ENCODE peak calls at places on chromosomes 12 and 14, in ten cellular contexts. U, B, M, I, Z, L, O, J, Q and R are unnamed samples.

GRCh38 chr14:93317836-93318807 is 14.7 kb downstream of the BTBD7 start:
- DNase-seq in U (no peak), J (no peak), Q (peak), B (no peak), I (peak), Z (no peak), L (no peak), M (peak), O (no peak), R (peak)

GRCh38 chr12:34033628-34034296 is 11.5 kb downstream of the ALG10 start:
- DNase-seq in B (no peak), L (no peak), Z (no peak), J (no peak), Q (peak), O (no peak), U (peak), M (peak), I (peak), R (peak)

GRCh38 chr12:17875230-17875629 is 214.8 kb downstream of the RERGL start:
- DNase-seq in B (no peak), J (no peak), I (no peak), Z (no peak), O (no peak), M (no peak), U (no peak), Q (no peak), L (no peak), R (no peak)

GRCh38 chr12:50221228-50222008 is 54.2 kb upstream of the CERS5 start:
- DNase-seq in L (no peak), U (peak), O (no peak), J (no peak), Z (peak), M (peak), B (no peak), I (peak), Q (peak), R (no peak)

GRCh38 chr14:102544745-102545460 is 35.3 kb upstream of the ANKRD9 start:
- DNase-seq in Z (no peak), L (no peak), O (no peak), M (no peak), J (no peak), B (no peak), I (no peak), U (peak), Q (peak), R (peak)

GRCh38 chr12:91877022-91877421 is 268.6 kb downstream of the BTG1 start:
- DNase-seq in Q (peak), Z (peak), L (peak), B (no peak), U (no peak), I (peak), J (no peak), M (peak), O (no peak), R (peak)

GRCh38 chr12:6841139-6841515 is 402 bp downstream of the GNB3 start:
- DNase-seq in L (no peak), M (no peak), U (no peak), I (no peak), B (no peak), O (no peak), Q (no peak), Z (no peak), J (no peak), R (no peak)

GRCh38 chr14:88986146-88986841 is 161.8 kb downstream of the TTC8 start:
- DNase-seq in B (no peak), I (no peak), M (peak), U (no peak), Q (peak), J (no peak), Z (no peak), L (peak), O (no peak), R (no peak)

GRCh38 chr12:51482808-51483532 is 58.3 kb downstream of the SLC4A8 start:
- DNase-seq in Q (no peak), O (no peak), M (no peak), J (no peak), B (no peak), I (peak), Z (no peak), U (no peak), L (no peak), R (peak)

GRCh38 chr12:65670775-65671174 is 153.5 kb upstream of the HMGA2 start:
- DNase-seq in J (no peak), O (no peak), Z (no peak), I (no peak), M (no peak), L (no peak), B (no peak), U (no peak), Q (peak), R (no peak)

GRCh38 chr12:132205271-132206092 is 61.2 kb downstream of the NOC4L start:
- DNase-seq in B (no peak), J (no peak), Q (peak), Z (no peak), I (no peak), L (no peak), M (no peak), U (no peak), O (no peak), R (no peak)

GRCh38 chr14:99395904-99396530 is 84.6 kb downstream of the SETD3 start:
- DNase-seq in B (no peak), L (no peak), I (no peak), Z (no peak), U (no peak), Q (peak), O (no peak), M (peak), J (no peak), R (no peak)

GRCh38 chr14:101581806-101582205 is 20.5 kb downstream of the DIO3 start:
- DNase-seq in Q (no peak), L (no peak), J (no peak), I (no peak), B (no peak), M (no peak), Z (no peak), O (peak), U (no peak), R (no peak)

GRCh38 chr14:93035917-93036651 is 79.6 kb downstream of the ITPK1 start:
- DNase-seq in J (no peak), Z (peak), B (no peak), M (peak), L (peak), O (no peak), Q (peak), U (no peak), I (no peak), R (no peak)

GRCh38 chr14:91281346-91281745 is 36.8 kb upstream of the GPR68 start:
- DNase-seq in L (no peak), B (no peak), I (no peak), O (peak), Q (peak), Z (no peak), J (no peak), M (no peak), U (no peak), R (no peak)

GRCh38 chr12:111546758-111547383 is 52.2 kb downstream of the ATXN2 start:
- DNase-seq in L (no peak), B (no peak), Z (no peak), J (no peak), U (no peak), M (no peak), Q (peak), O (no peak), I (no peak), R (no peak)

GRCh38 chr12:12010277-12011031 is 60.3 kb upstream of the BCL2L14 start:
- DNase-seq in Q (peak), I (no peak), L (peak), M (peak), Z (no peak), O (no peak), U (no peak), J (peak), B (no peak), R (no peak)

GRCh38 chr14:100873083-100873482 is 30.4 kb downstream of the RTL1 start:
- DNase-seq in Z (no peak), J (no peak), M (no peak), I (no peak), B (peak), Q (peak), L (no peak), U (no peak), O (peak), R (no peak)

GRCh38 chr14:99347561-99347960 is 75.6 kb upstream of the BCL11B start:
- DNase-seq in B (no peak), Q (no peak), O (peak), Z (no peak), M (no peak), U (no peak), I (no peak), L (no peak), J (no peak), R (no peak)

GRCh38 chr12:75444444-75445136 is 36.0 kb upstream of the GLIPR1 start:
- DNase-seq in O (no peak), M (peak), Q (peak), Z (no peak), B (no peak), I (no peak), J (no peak), L (no peak), U (no peak), R (no peak)
- H3K4me3 ChIP-seq in O (no peak), M (no peak), Q (peak), Z (no peak), B (no peak), I (no peak), J (no peak), L (no peak), U (no peak), R (no peak)

DNA sequence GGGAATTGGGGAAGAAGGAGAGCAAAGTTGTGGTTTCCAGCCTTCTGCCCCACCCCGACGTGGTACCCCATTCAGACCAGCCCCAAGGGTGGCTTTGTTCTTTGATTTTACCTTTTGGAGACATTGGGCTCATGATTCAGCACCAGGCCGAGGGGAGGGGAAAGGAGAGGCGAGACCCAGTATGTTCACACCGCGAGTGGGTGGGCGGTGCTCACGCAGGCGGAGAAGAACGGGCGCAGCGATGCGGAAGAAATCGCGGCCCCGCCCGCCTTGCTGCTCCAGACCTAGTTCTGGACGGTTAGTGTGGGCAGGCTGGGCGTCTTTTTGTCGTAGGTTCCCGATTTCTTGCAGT is 960 bp downstream of the ATL1 start:
- DNase-seq in Z (peak), U (peak), J (peak), Q (peak), M (peak), O (peak), I (peak), B (peak), L (peak), R (peak)
- H3K27ac ChIP-seq in Z (peak), U (peak), J (peak), Q (peak), M (no peak), O (peak), I (no peak), B (peak), L (peak), R (peak)

DNA sequence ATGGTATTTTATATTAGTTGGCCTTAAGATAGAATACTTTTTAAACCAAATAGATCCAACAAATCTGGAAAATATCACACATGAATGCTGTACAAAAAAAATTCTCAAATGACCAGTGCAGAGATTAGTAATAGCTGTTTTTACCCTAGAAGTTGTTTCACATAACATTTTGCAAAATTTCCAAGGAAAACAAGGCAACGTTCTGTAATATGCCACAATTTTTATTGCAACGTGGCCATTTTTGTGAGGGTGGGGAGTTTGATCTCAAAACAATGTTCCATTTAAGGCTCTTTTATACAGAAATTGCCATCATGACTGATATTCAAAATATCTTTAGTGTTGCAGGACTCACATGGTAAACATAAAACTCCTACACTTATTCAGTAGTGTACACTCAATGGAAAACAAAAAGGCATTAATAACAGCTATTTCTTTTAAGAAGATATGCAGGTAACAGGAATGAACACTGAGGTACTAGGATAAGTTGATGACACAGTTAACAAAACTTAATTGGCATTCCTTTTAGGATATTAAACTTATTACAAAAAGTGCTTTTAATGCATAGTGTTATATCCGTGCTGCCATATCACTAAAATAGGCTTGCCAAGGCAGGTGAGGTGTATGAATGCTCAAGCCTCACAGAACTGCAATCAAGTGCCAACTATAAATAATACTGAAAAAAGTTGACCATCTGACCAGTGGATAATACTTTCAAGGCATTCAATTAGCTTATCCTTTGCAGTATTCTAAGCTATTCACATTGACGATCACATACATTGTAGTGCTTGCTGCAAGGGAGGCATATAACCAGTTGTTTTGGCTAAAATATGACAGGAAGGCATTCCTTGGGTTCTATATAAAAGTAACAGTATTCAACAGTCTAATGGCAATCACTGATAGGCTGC is 2.3 kb downstream of the CFL2 start:
- DNase-seq in U (no peak), M (no peak), I (no peak), Q (peak), Z (no peak), J (no peak), O (no peak), B (no peak), L (no peak), R (no peak)
- H3K4me3 ChIP-seq in U (no peak), M (no peak), I (no peak), Q (peak), Z (no peak), J (peak), O (no peak), B (no peak), L (peak), R (no peak)

GRCh38 chr14:30339311-30339901 is 219.6 kb upstream of the G2E3 start:
- DNase-seq in U (no peak), Q (no peak), B (no peak), M (no peak), O (no peak), I (no peak), L (no peak), Z (no peak), J (no peak), R (no peak)
- H3K27ac ChIP-seq in U (no peak), Q (no peak), B (no peak), M (no peak), O (no peak), I (no peak), L (no peak), Z (no peak), J (no peak), R (no peak)

GRCh38 chr12:22974865-22975264 is 349.9 kb downstream of the ETNK1 start:
- DNase-seq in M (peak), J (no peak), Z (no peak), O (no peak), L (no peak), B (no peak), I (peak), Q (peak), U (no peak), R (no peak)

GRCh38 chr12:22969521-22969920 is 344.6 kb downstream of the ETNK1 start:
- DNase-seq in L (no peak), O (no peak), B (no peak), J (no peak), U (no peak), Q (no peak), I (no peak), Z (no peak), M (no peak), R (no peak)

GRCh38 chr12:22971247-22971646 is 346.3 kb downstream of the ETNK1 start:
- DNase-seq in B (no peak), L (peak), M (no peak), J (no peak), Z (no peak), O (no peak), Q (peak), I (no peak), U (no peak), R (no peak)

DNA sequence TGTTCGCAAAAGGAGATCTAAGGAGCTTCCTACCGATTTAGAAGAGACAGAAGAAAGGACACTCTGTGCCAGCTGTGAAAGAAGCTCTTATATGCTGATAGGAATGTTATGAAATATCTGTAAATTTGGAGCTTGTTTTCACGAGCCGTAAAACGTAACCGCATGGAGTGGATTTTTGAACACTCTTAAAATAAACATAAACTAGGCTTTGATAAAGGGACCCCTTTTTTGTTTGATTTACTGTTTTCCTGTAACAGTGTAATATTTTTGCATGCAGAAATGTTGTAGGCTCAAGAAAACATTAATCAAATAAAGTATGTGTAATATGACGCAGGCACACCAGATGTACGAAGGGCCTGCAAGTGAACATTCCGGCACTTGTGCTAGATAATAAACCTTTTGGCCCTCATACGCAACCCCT is 346.8 kb downstream of the ETNK1 start:
- DNase-seq in L (no peak), J (no peak), Z (no peak), B (no peak), Q (peak), U (no peak), I (no peak), M (peak), O (no peak), R (no peak)
- H3K4me3 ChIP-seq in L (no peak), J (no peak), Z (no peak), B (no peak), Q (peak), U (no peak), I (no peak), M (no peak), O (no peak), R (no peak)

GRCh38 chr12:107761502-107761904 is 566 bp upstream of the PRDM4 start:
- DNase-seq in J (peak), Z (no peak), U (peak), B (no peak), O (no peak), M (peak), I (no peak), Q (peak), L (no peak), R (no peak)
- H3K27ac ChIP-seq in J (peak), Z (peak), U (no peak), B (peak), O (peak), M (peak), I (peak), Q (peak), L (peak), R (peak)

GRCh38 chr12:53972152-53972702 is 699 bp upstream of the HOXC11 start:
- DNase-seq in J (no peak), M (no peak), U (no peak), I (no peak), B (no peak), O (no peak), Z (no peak), L (no peak), Q (peak), R (no peak)
- H3K4me3 ChIP-seq in J (no peak), M (no peak), U (no peak), I (no peak), B (peak), O (no peak), Z (no peak), L (no peak), Q (no peak), R (no peak)